ENCODE peak calls at places on chromosomes 4 and X, in eight cellular contexts. K is A673, J is suprapubic skin, A is right atrium auricular region, I is AG09309, M is pancreas, F is AG04450, N is osteoblast. C is an unnamed sample.

GRCh38 chr4:74431113-74431826 is 13.7 kb upstream of the AREG start:
- DNase-seq in K (no peak), J (no peak), A (no peak), I (no peak), M (no peak), F (no peak), N (no peak), C (peak)

GRCh38 chr4:88897180-88897579 is 159.8 kb downstream of the FAM13A start:
- DNase-seq in K (no peak), J (no peak), A (no peak), I (no peak), M (no peak), F (no peak), N (no peak), C (peak)

GRCh38 chr4:162645381-162645780 is 481.6 kb upstream of the FSTL5 start:
- DNase-seq in K (no peak), J (no peak), A (no peak), I (no peak), M (no peak), F (no peak), N (no peak), C (no peak)

GRCh38 chr4:43471950-43472349 is 579.4 kb downstream of the GRXCR1 start:
- DNase-seq in K (no peak), J (no peak), A (no peak), I (no peak), M (no peak), F (no peak), N (no peak), C (no peak)

GRCh38 chr4:101400096-101400495 is 52.8 kb upstream of the PPP3CA start:
- DNase-seq in K (no peak), J (no peak), A (no peak), I (no peak), M (no peak), F (no peak), N (peak), C (no peak)

GRCh38 chr4:41136456-41136855 is 77.9 kb downstream of the APBB2 start:
- DNase-seq in K (no peak), J (no peak), A (no peak), I (no peak), M (no peak), F (no peak), N (no peak), C (no peak)

GRCh38 chr4:87565746-87566145 is 36.6 kb upstream of the SPARCL1 start:
- DNase-seq in K (no peak), J (no peak), A (no peak), I (no peak), M (no peak), F (no peak), N (no peak), C (no peak)

GRCh38 chrX:66635360-66635759 is 3.5 kb downstream of the EDA2R start:
- DNase-seq in K (peak), J (no peak), A (no peak), I (peak), M (no peak), F (peak), N (peak), C (peak)

GRCh38 chr4:9146967-9147366 is 23.2 kb upstream of the FAM90A26 start:
- DNase-seq in K (no peak), J (no peak), A (no peak), I (no peak), M (no peak), F (no peak), N (peak), C (no peak)

GRCh38 chrX:153609917-153610833 is 11.2 kb upstream of the CCNQ start:
- DNase-seq in K (peak), J (peak), A (no peak), I (no peak), M (no peak), F (peak), N (peak), C (no peak)
- TF ChIP-seq CTCF in K (peak), J (peak), A (peak), I (peak), M (peak), F (peak), N (peak), C (peak)

GRCh38 chrX:84174348-84174747 is 13.7 kb downstream of the RPS6KA6 start:
- DNase-seq in K (no peak), J (no peak), A (no peak), I (no peak), M (no peak), F (no peak), N (no peak), C (no peak)
- H3K4me3 ChIP-seq in K (no peak), J (no peak), A (no peak), I (no peak), M (no peak), F (no peak), N (no peak), C (no peak)

GRCh38 chrX:104370089-104370488 is 115.4 kb upstream of the ESX1 start:
- DNase-seq in K (peak), J (no peak), A (no peak), I (no peak), M (no peak), F (no peak), N (peak), C (peak)
- TF ChIP-seq CTCF in K (no peak), J (no peak), A (no peak), I (no peak), M (no peak), F (no peak), N (no peak), C (peak)

GRCh38 chrX:47514553-47515235 is 31.7 kb upstream of the ZNF41 start:
- DNase-seq in K (no peak), J (no peak), A (no peak), I (no peak), M (no peak), F (no peak), N (no peak), C (no peak)

GRCh38 chrX:47518105-47518504 is 35.1 kb upstream of the ZNF41 start:
- DNase-seq in K (no peak), J (no peak), A (no peak), I (no peak), M (no peak), F (no peak), N (no peak), C (no peak)

GRCh38 chrX:47515941-47516649 is 33.1 kb upstream of the ZNF41 start:
- DNase-seq in K (no peak), J (no peak), A (no peak), I (no peak), M (no peak), F (no peak), N (peak), C (no peak)

GRCh38 chrX:47513697-47514085 is 30.7 kb upstream of the ZNF41 start:
- DNase-seq in K (no peak), J (no peak), A (no peak), I (no peak), M (no peak), F (no peak), N (no peak), C (no peak)
- H3K4me3 ChIP-seq in K (peak), J (peak), A (peak), I (peak), M (no peak), F (peak), N (peak), C (no peak)

GRCh38 chrX:109839694-109840358 is 106.8 kb upstream of the ACSL4 start:
- DNase-seq in K (peak), J (no peak), A (no peak), I (no peak), M (no peak), F (no peak), N (no peak), C (no peak)
- TF ChIP-seq CTCF in K (peak), J (no peak), A (no peak), I (no peak), M (no peak), F (no peak), N (no peak), C (peak)